ENCODE peak calls at places on chromosome 13, in six cellular contexts. W is right cardiac atrium; X is HTR-8/SVneo; Y is GM03348; E is stimulated activated CD4-positive, alpha-beta T cell treated with anti-CD3 and anti-CD28 coated beads, TNF-alpha, amount 100 ng/mL, for 4 hours; D is LHCN-M2. P is an unnamed sample.

GRCh38 chr13:30158774-30159445 is 148.4 kb downstream of the KATNAL1 start:
- DNase-seq in E (no peak), X (peak), W (no peak), Y (peak), D (peak), P (no peak)

GRCh38 chr13:113559061-113559460 is 25.5 kb upstream of the TFDP1 start:
- DNase-seq in Y (no peak), X (no peak), W (no peak), E (no peak), D (no peak), P (peak)

GRCh38 chr13:32001392-32001768 is 30.2 kb upstream of the FRY start:
- DNase-seq in D (peak), X (peak), W (no peak), Y (peak), E (no peak), P (no peak)

GRCh38 chr13:45481688-45482087 is 16.9 kb downstream of the COG3 start:
- DNase-seq in E (no peak), W (no peak), X (no peak), D (no peak), Y (no peak), P (no peak)

GRCh38 chr13:44380404-44381165 is 7.0 kb downstream of the SERP2 start:
- DNase-seq in W (no peak), D (peak), Y (peak), X (no peak), E (no peak), P (no peak)

GRCh38 chr13:59750860-59751259 is 412.9 kb downstream of the DIAPH3 start:
- DNase-seq in Y (peak), E (no peak), X (no peak), W (no peak), D (peak), P (no peak)

GRCh38 chr13:108214511-108215383 is 589 bp downstream of the LIG4 start:
- DNase-seq in W (peak), X (no peak), Y (peak), D (no peak), E (no peak), P (no peak)

GRCh38 chr13:44816701-44817684 is 172.3 kb downstream of the NUFIP1 start:
- DNase-seq in W (no peak), D (peak), Y (no peak), E (no peak), X (peak), P (no peak)

GRCh38 chr13:85879014-85879413 is 79.8 kb upstream of the SLITRK6 start:
- DNase-seq in X (no peak), Y (no peak), E (no peak), D (no peak), W (no peak), P (no peak)

P was measured in stimulated activated effector memory CD8-positive, alpha-beta T cell treated with anti-CD3 and anti-CD28 coated beads, Interleukin-12 subunit alpha, Interleukin-12 subunit beta, amount 100 ng/mL, for 72 hours.